ENCODE peak calls at places on chromosome 10, in nine cellular contexts. L is CD8-positive, alpha-beta T cell; X is substantia nigra; G is caudate nucleus; M is right lobe of liver; H is GM23338; K is PC-3; I is stomach; Z is esophagus muscularis mucosa. J is an unnamed sample.

GRCh38 chr10:76411719-76412435 is 980.5 kb downstream of the LRMDA start:
- DNase-seq in K (no peak), I (no peak), L (no peak), M (no peak), G (no peak), H (no peak), X (no peak), Z (no peak), J (no peak)

GRCh38 chr10:77168161-77168560 is 469.4 kb downstream of the KCNMA1 start:
- DNase-seq in X (no peak), Z (no peak), L (no peak), K (peak), H (no peak), M (no peak), I (no peak), G (no peak), J (no peak)

GRCh38 chr10:27529010-27529783 is 25.1 kb downstream of the RAB18 start:
- DNase-seq in M (no peak), I (no peak), L (no peak), H (no peak), K (no peak), Z (no peak), X (no peak), G (no peak), J (no peak)

GRCh38 chr10:11345224-11346054 is 266.0 kb downstream of the USP6NL start:
- DNase-seq in Z (no peak), I (no peak), G (no peak), H (peak), M (no peak), K (peak), L (no peak), X (no peak), J (no peak)

GRCh38 chr10:50594012-50594411 is 29.7 kb downstream of the SGMS1 start:
- DNase-seq in M (no peak), G (no peak), X (no peak), I (no peak), Z (no peak), K (peak), L (no peak), H (no peak), J (no peak)

GRCh38 chr10:42998481-42999384 is 78.1 kb upstream of the RET start:
- DNase-seq in K (no peak), M (peak), H (no peak), Z (peak), X (no peak), I (no peak), G (no peak), L (no peak), J (no peak)

GRCh38 chr10:116787018-116787674 is 44.8 kb upstream of the HSPA12A start:
- DNase-seq in M (no peak), K (no peak), H (no peak), X (no peak), L (no peak), G (no peak), Z (no peak), I (no peak), J (peak)

GRCh38 chr10:117942261-117942660 is 104.5 kb downstream of the RAB11FIP2 start:
- DNase-seq in I (no peak), M (no peak), L (no peak), G (no peak), H (no peak), X (no peak), K (no peak), Z (no peak), J (no peak)

GRCh38 chr10:12397931-12398330 is 48.6 kb downstream of the CAMK1D start:
- DNase-seq in I (no peak), L (no peak), X (no peak), H (no peak), K (no peak), G (no peak), M (no peak), Z (no peak), J (no peak)

GRCh38 chr10:75101416-75102251 is 9.8 kb upstream of the SAMD8 start:
- DNase-seq in X (no peak), K (no peak), H (no peak), I (no peak), M (no peak), G (no peak), L (no peak), Z (no peak), J (no peak)

GRCh38 chr10:95331596-95332130 is 40.9 kb upstream of the PDLIM1 start:
- DNase-seq in K (no peak), G (no peak), L (no peak), M (no peak), Z (no peak), I (no peak), H (no peak), X (no peak), J (no peak)

GRCh38 chr10:75450062-75450429 is 18.6 kb downstream of the LRMDA start:
- DNase-seq in X (no peak), H (no peak), L (no peak), Z (no peak), M (no peak), K (no peak), G (no peak), I (no peak), J (no peak)

GRCh38 chr10:88913157-88913556 is 33.1 kb downstream of the STAMBPL1 start:
- DNase-seq in K (no peak), X (no peak), H (no peak), G (no peak), Z (no peak), L (no peak), M (no peak), I (no peak), J (no peak)

GRCh38 chr10:12729885-12730284 is 271.6 kb downstream of the CCDC3 start:
- DNase-seq in X (no peak), Z (no peak), K (no peak), G (no peak), H (peak), M (no peak), I (no peak), L (no peak), J (no peak)

GRCh38 chr10:74953214-74953613 is 126.8 kb downstream of the KAT6B start:
- DNase-seq in H (no peak), L (no peak), I (no peak), M (no peak), X (no peak), K (peak), Z (no peak), G (no peak), J (no peak)

GRCh38 chr10:126013489-126014281 is 117.3 kb downstream of the FANK1 start:
- DNase-seq in K (peak), H (peak), X (no peak), G (no peak), Z (no peak), L (no peak), M (no peak), I (no peak), J (no peak)

GRCh38 chr10:1368772-1369171 is 312.6 kb downstream of the WDR37 start:
- DNase-seq in I (peak), M (no peak), G (peak), Z (peak), H (peak), K (peak), X (peak), L (no peak), J (no peak)

GRCh38 chr10:3672220-3672619 is 112.8 kb downstream of the KLF6 start:
- DNase-seq in X (no peak), H (no peak), Z (no peak), M (no peak), I (no peak), L (no peak), K (no peak), G (no peak), J (no peak)

GRCh38 chr10:61486738-61487396 is 33.7 kb upstream of the TMEM26 start:
- DNase-seq in X (no peak), M (no peak), Z (no peak), K (peak), G (no peak), H (no peak), L (no peak), I (no peak), J (no peak)

GRCh38 chr10:3822541-3822940 is 37.5 kb upstream of the KLF6 start:
- DNase-seq in X (no peak), L (no peak), K (no peak), M (no peak), I (no peak), H (no peak), G (no peak), Z (no peak), J (no peak)

GRCh38 chr10:122252805-122253204 is 18.3 kb upstream of the BTBD16 start:
- DNase-seq in L (no peak), G (no peak), M (no peak), I (no peak), K (no peak), H (no peak), Z (no peak), X (no peak), J (no peak)

GRCh38 chr10:124378271-124378670 is 40.5 kb downstream of the OAT start:
- DNase-seq in K (no peak), G (no peak), L (no peak), Z (no peak), H (no peak), X (no peak), I (no peak), M (no peak), J (no peak)

GRCh38 chr10:117790621-117791020 is 248.1 kb downstream of the EMX2 start:
- DNase-seq in Z (no peak), K (no peak), M (no peak), I (no peak), H (no peak), X (no peak), G (no peak), L (no peak), J (no peak)

GRCh38 chr10:129740532-129741279 is 223.4 kb downstream of the EBF3 start:
- DNase-seq in I (peak), K (no peak), M (peak), L (no peak), X (no peak), H (no peak), G (no peak), Z (peak), J (no peak)

GRCh38 chr10:58453098-58453497 is 59.6 kb upstream of the BICC1 start:
- DNase-seq in Z (no peak), K (no peak), I (no peak), X (no peak), G (no peak), M (no peak), L (no peak), H (no peak), J (no peak)

GRCh38 chr10:44673245-44673999 is 237.7 kb upstream of the TMEM72 start:
- DNase-seq in L (no peak), K (no peak), X (no peak), G (no peak), M (no peak), H (no peak), I (peak), Z (no peak), J (no peak)

GRCh38 chr10:4283841-4284610 is 499.0 kb upstream of the KLF6 start:
- DNase-seq in X (no peak), Z (peak), K (no peak), I (peak), H (no peak), L (no peak), M (no peak), G (no peak), J (no peak)

GRCh38 chr10:47114680-47115186 is 185.3 kb upstream of the GDF10 start:
- DNase-seq in Z (peak), K (no peak), L (no peak), H (no peak), I (no peak), X (no peak), G (no peak), M (no peak), J (no peak)

GRCh38 chr10:47116445-47116844 is 183.6 kb upstream of the GDF10 start:
- DNase-seq in Z (no peak), G (no peak), I (no peak), H (peak), L (no peak), X (no peak), M (no peak), K (no peak), J (no peak)

GRCh38 chr10:47115322-47115721 is 184.7 kb upstream of the GDF10 start:
- DNase-seq in Z (peak), I (no peak), M (no peak), X (no peak), L (no peak), K (no peak), H (no peak), G (no peak), J (no peak)

GRCh38 chr10:47121336-47121735 is 178.7 kb upstream of the GDF10 start:
- DNase-seq in X (no peak), I (no peak), G (no peak), L (no peak), M (no peak), K (no peak), Z (peak), H (no peak), J (no peak)

GRCh38 chr10:47118326-47118725 is 181.7 kb upstream of the GDF10 start:
- DNase-seq in K (no peak), Z (peak), G (no peak), X (no peak), M (no peak), I (no peak), L (no peak), H (no peak), J (no peak)
- H3K27ac ChIP-seq in K (no peak), Z (no peak), G (no peak), X (no peak), M (no peak), I (no peak), L (no peak), H (no peak), J (no peak)

GRCh38 chr10:29929006-29929405 is 130.4 kb downstream of the JCAD start:
- DNase-seq in G (no peak), H (no peak), Z (no peak), M (no peak), K (no peak), X (no peak), I (no peak), L (no peak), J (no peak)
- H3K27ac ChIP-seq in G (no peak), H (no peak), Z (no peak), M (no peak), K (no peak), X (no peak), I (no peak), L (no peak), J (no peak)

DNA sequence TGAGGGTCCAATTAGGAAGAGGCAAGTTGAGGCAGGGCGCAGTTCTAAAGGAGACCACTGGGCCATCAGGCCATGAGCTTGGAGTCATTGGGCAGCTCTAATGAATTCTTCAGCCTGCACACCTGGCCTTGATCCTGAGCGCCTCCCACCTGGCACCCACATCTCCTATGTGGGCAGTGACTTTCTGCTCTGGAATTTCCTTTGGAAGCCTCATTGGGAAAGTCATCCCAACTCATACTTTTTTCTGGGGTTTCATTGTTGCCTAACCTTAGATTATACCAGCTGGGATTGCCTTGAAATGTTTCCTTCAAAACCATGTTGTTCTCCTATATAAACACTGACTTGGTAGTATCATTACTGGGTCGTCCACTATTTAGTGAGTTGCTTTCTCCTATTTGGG is 54.1 kb downstream of the PLPP4 start:
- DNase-seq in M (no peak), K (peak), I (no peak), X (no peak), G (no peak), L (no peak), H (no peak), Z (peak), J (no peak)
- H3K27ac ChIP-seq in M (no peak), K (peak), I (no peak), X (no peak), G (no peak), L (no peak), H (no peak), Z (no peak), J (no peak)

GRCh38 chr10:6052247-6053221 is 9.6 kb downstream of the IL2RA start:
- DNase-seq in L (peak), I (peak), M (no peak), Z (peak), G (no peak), K (peak), H (no peak), X (no peak), J (peak)

GRCh38 chr10:6053816-6054581 is 8.2 kb downstream of the IL2RA start:
- DNase-seq in X (no peak), K (no peak), M (peak), Z (peak), I (peak), L (no peak), H (no peak), G (no peak), J (no peak)

GRCh38 chr10:6050801-6051445 is 11.2 kb downstream of the IL2RA start:
- DNase-seq in I (peak), Z (peak), H (peak), L (peak), M (peak), G (no peak), X (no peak), K (peak), J (peak)

GRCh38 chr10:6054884-6055283 is 7.3 kb downstream of the IL2RA start:
- DNase-seq in M (no peak), X (no peak), H (no peak), L (no peak), Z (peak), I (peak), G (no peak), K (no peak), J (no peak)

DNA sequence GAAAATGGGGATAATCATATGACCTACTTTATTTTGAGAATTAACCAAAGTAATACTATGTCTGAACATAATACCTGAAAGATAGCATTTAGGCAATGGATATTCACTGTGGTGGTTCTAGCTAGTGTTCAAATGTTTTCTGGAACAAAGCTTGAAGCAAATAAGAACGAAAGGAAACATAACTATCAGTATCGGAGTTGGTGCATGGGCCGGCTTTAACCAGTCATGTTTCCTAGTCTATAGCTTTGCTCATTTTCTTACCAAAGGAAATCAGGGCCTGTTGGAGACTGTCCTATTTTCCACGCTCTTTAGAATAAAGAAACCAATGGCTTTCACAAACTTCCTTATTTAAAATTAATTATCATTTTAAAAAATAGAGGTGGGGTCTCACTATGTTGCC is 8.9 kb downstream of the IL2RA start:
- DNase-seq in I (no peak), L (no peak), M (no peak), H (no peak), Z (no peak), G (no peak), K (no peak), X (no peak), J (no peak)
- H3K27ac ChIP-seq in I (peak), L (no peak), M (peak), H (no peak), Z (peak), G (no peak), K (no peak), X (no peak), J (no peak)

DNA sequence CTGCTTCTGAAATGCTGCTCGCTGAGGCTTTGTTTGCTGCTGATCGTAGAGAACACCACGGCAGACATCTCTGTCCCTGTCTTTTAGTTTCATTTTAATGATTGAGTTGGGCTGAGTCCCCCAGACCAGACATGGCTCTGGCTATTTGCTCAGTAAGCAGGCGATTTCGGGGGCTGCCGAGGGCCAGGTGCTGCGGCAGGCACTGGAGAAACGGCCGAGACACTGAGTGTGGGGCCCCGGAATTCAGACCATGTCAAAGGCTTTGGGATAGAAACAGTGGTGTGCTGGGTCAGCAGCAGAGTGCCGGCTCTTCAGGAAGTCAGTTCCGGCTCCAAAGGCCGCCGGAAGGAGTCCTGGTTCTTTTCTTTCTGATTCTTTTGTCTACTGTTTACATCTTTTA is 5.0 kb downstream of the LRRC27 start:
- DNase-seq in Z (no peak), X (no peak), G (no peak), L (no peak), H (peak), M (no peak), K (no peak), I (peak), J (peak)
- H3K27ac ChIP-seq in Z (peak), X (peak), G (peak), L (peak), H (peak), M (peak), K (no peak), I (peak), J (no peak)

GRCh38 chr10:103457176-103457712 is 1.5 kb downstream of the CALHM1 start:
- DNase-seq in Z (no peak), M (no peak), H (no peak), G (no peak), X (no peak), I (no peak), K (no peak), L (no peak), J (no peak)
- H3K27ac ChIP-seq in Z (no peak), M (no peak), H (no peak), G (no peak), X (no peak), I (no peak), K (no peak), L (no peak), J (no peak)

GRCh38 chr10:97022616-97023015 is 163.1 kb downstream of the SLIT1 start:
- DNase-seq in M (no peak), G (no peak), L (no peak), H (no peak), K (no peak), Z (no peak), X (no peak), I (no peak), J (no peak)

GRCh38 chr10:97025613-97026242 is 160.0 kb downstream of the SLIT1 start:
- DNase-seq in H (peak), K (peak), I (peak), M (no peak), Z (no peak), X (peak), G (peak), L (peak), J (peak)

GRCh38 chr10:97023401-97024180 is 162.2 kb downstream of the SLIT1 start:
- DNase-seq in Z (no peak), H (no peak), X (no peak), G (no peak), M (no peak), K (no peak), I (no peak), L (no peak), J (no peak)

GRCh38 chr10:97020452-97021400 is 165.0 kb downstream of the SLIT1 start:
- DNase-seq in L (no peak), G (no peak), Z (no peak), K (no peak), I (peak), X (no peak), H (no peak), M (no peak), J (no peak)

GRCh38 chr10:97024181-97025073 is 161.3 kb downstream of the SLIT1 start:
- DNase-seq in L (no peak), M (no peak), I (no peak), K (peak), X (no peak), G (no peak), Z (no peak), H (no peak), J (no peak)
- H3K27ac ChIP-seq in L (no peak), M (no peak), I (no peak), K (peak), X (no peak), G (no peak), Z (peak), H (no peak), J (no peak)

DNA sequence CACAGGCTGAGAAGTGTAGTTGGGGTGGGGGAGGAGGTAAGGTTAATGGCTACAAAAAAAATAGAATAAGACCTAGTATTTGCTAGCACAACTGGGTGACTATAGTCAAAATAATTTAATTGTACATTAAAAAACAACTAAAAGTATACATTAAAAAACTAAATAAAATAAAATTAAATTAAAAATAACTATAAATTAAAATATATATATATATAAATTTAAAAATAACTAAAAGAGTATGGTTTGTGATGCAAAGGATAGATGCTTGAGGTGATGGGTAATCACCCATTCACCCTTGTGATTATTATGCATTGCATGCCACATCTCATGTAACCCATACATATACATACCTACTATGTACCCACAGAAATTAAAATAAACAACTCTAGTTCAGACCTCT is 762.5 kb downstream of the SORCS1 start:
- DNase-seq in Z (no peak), X (no peak), K (no peak), L (no peak), I (no peak), G (no peak), M (no peak), H (no peak), J (no peak)
- H3K27ac ChIP-seq in Z (no peak), X (no peak), K (peak), L (no peak), I (no peak), G (no peak), M (no peak), H (no peak), J (no peak)